ENCODE peak calls at places on chromosomes 11 and 22, in four cellular contexts. M is RWPE1, P is NCI-H1092, R is EL. Z is an unnamed sample.

GRCh38 chr22:31289335-31289734 is 3.0 kb downstream of the PIK3IP1 start:
- DNase-seq in M (no peak), P (no peak), R (no peak), Z (no peak)

GRCh38 chr11:795638-796564 is 2.2 kb downstream of the SLC25A22 start:
- DNase-seq in P (peak; percentile 40), M (peak; percentile 83), R (peak; percentile 95), Z (peak; percentile 95)

GRCh38 chr11:62805991-62806441 is 776 bp upstream of the NXF1 start:
- DNase-seq in R (peak; percentile 35), P (no peak), M (no peak), Z (no peak)

GRCh38 chr22:50529416-50530279 is at the start of gene TYMP:
- DNase-seq in M (no peak), R (peak; percentile 70), P (no peak), Z (peak; percentile 67)

GRCh38 chr22:45896961-45897538 is 79.9 kb downstream of the WNT7B start:
- DNase-seq in P (no peak), M (no peak), R (no peak), Z (no peak)

GRCh38 chr11:66264893-66265292 is 3.5 kb upstream of the RAB1B start:
- DNase-seq in P (no peak), M (no peak), R (no peak), Z (no peak)

GRCh38 chr11:23540101-23540561 is 679.9 kb upstream of the CCDC179 start:
- DNase-seq in M (peak; percentile 31), R (peak; percentile 64), P (no peak), Z (peak; percentile 26)

GRCh38 chr22:38228873-38229740 is 27.3 kb downstream of the MAFF start:
- DNase-seq in M (peak; percentile 69), P (no peak), R (peak; percentile 58), Z (no peak)

GRCh38 chr11:10303558-10304363 is 1.1 kb upstream of the ADM start:
- DNase-seq in M (peak; percentile 59), P (no peak), R (peak; percentile 90), Z (peak; percentile 58)